ENCODE peak calls at places on chromosomes 7 and 10, in five cellular contexts. U is heart right ventricle; F is T-helper 9 cell; O is CD4-positive, alpha-beta T cell; W is cardiac muscle cell. Q is an unnamed sample.

GRCh38 chr10:110780704-110781103 is 91.0 kb upstream of the PDCD4 start:
- DNase-seq in O (no peak), W (no peak), U (peak), F (no peak), Q (no peak)

GRCh38 chr7:10537764-10538163 is 435.9 kb upstream of the PHF14 start:
- DNase-seq in O (no peak), W (no peak), U (no peak), F (no peak), Q (no peak)

GRCh38 chr7:79114875-79115274 is 338.6 kb downstream of the MAGI2 start:
- DNase-seq in O (no peak), U (no peak), W (no peak), F (no peak), Q (no peak)

GRCh38 chr10:85767936-85768335 is 598.7 kb downstream of the GRID1 start:
- DNase-seq in U (no peak), F (no peak), O (no peak), W (no peak), Q (no peak)

GRCh38 chr10:35896011-35896410 is 253.9 kb upstream of the FZD8 start:
- DNase-seq in W (no peak), O (no peak), U (no peak), F (no peak), Q (peak)

GRCh38 chr7:105637755-105638154 is 56.5 kb upstream of the EFCAB10 start:
- DNase-seq in W (no peak), F (no peak), U (no peak), O (no peak), Q (no peak)

GRCh38 chr10:98664329-98665042 is 217.8 kb upstream of the HPS1 start:
- DNase-seq in U (no peak), W (no peak), O (peak), F (peak), Q (no peak)

GRCh38 chr10:114767101-114767588 is 54.4 kb upstream of the FHIP2A start:
- DNase-seq in U (no peak), O (no peak), W (no peak), F (no peak), Q (no peak)

GRCh38 chr7:29564455-29565185 is 985 bp downstream of the PRR15 start:
- DNase-seq in W (peak), O (no peak), F (no peak), U (peak), Q (no peak)

GRCh38 chr7:116929021-116929420 is 24.3 kb upstream of the ST7 start:
- DNase-seq in F (no peak), O (no peak), U (no peak), W (no peak), Q (no peak)

GRCh38 chr7:90952649-90952991 is 311.6 kb upstream of the FZD1 start:
- DNase-seq in O (no peak), U (no peak), W (no peak), F (no peak), Q (no peak)

GRCh38 chr7:74023037-74023436 is 4.9 kb upstream of the ELN start:
- DNase-seq in F (no peak), W (no peak), O (no peak), U (peak), Q (no peak)

GRCh38 chr7:44460325-44460724 is 30.1 kb downstream of the NUDCD3 start:
- DNase-seq in U (no peak), F (peak), O (peak), W (no peak), Q (no peak)

GRCh38 chr7:14835399-14835798 is 67.2 kb downstream of the DGKB start:
- DNase-seq in U (no peak), W (peak), O (no peak), F (no peak), Q (no peak)

GRCh38 chr7:132783824-132784223 is 207.6 kb upstream of the PLXNA4 start:
- DNase-seq in W (no peak), F (no peak), U (no peak), O (no peak), Q (peak)

Q was measured in kidney epithelial cell.